ENCODE peak calls at places on chromosomes 12 and 14, in nine cellular contexts. N, O, M, H, D, A, J, C and Q are unnamed samples. For H3K9me3, the result is how much of the 10 kb centered on the place peaks cover.

GRCh38 chr14:88882236-88882635 is 57.8 kb downstream of the TTC8 start:
- DNase-seq in N (no peak), O (no peak), M (no peak), H (no peak), D (no peak), A (no peak), J (no peak), C (no peak), Q (no peak)

GRCh38 chr12:109944975-109945374 is 44.9 kb downstream of the TCHP start:
- DNase-seq in N (peak), O (no peak), M (no peak), H (no peak), D (no peak), A (no peak), J (no peak), C (peak), Q (peak)

GRCh38 chr12:116835484-116835883 is 45.8 kb downstream of the HRK start:
- DNase-seq in N (no peak), O (no peak), M (no peak), H (no peak), D (no peak), A (no peak), J (no peak), C (peak), Q (no peak)

GRCh38 chr14:87847216-87847615 is 145.8 kb downstream of the GALC start:
- DNase-seq in N (no peak), O (no peak), M (no peak), H (no peak), D (no peak), A (no peak), J (no peak), C (no peak), Q (no peak)

GRCh38 chr12:19053218-19053617 is 76.3 kb upstream of the PLEKHA5 start:
- DNase-seq in N (no peak), O (no peak), M (no peak), H (no peak), D (no peak), A (no peak), J (no peak), C (no peak), Q (no peak)

GRCh38 chr12:54603173-54603814 is 14.8 kb upstream of the PPP1R1A start:
- DNase-seq in N (peak), O (peak), M (peak), H (peak), D (no peak), A (peak), J (peak), C (peak), Q (peak)

GRCh38 chr14:100899841-100900771 is 3.4 kb downstream of the RTL1 start:
- DNase-seq in N (peak), O (no peak), M (no peak), H (no peak), D (no peak), A (no peak), J (peak), C (peak), Q (peak)

GRCh38 chr12:100279612-100280244 is 12.8 kb downstream of the SCYL2 start:
- DNase-seq in N (no peak), O (no peak), M (no peak), H (no peak), D (no peak), A (no peak), J (no peak), C (no peak), Q (no peak)

GRCh38 chr14:49769171-49769570 is 1.2 kb downstream of the KLHDC2 start:
- DNase-seq in N (no peak), O (no peak), M (no peak), H (no peak), D (no peak), A (no peak), J (no peak), C (no peak), Q (no peak)

GRCh38 chr12:22284871-22285270 is 49.6 kb downstream of the ST8SIA1 start:
- DNase-seq in N (no peak), O (no peak), M (no peak), H (no peak), D (no peak), A (no peak), J (no peak), C (no peak), Q (no peak)

GRCh38 chr14:41873379-41874034 is 266.8 kb downstream of the LRFN5 start:
- DNase-seq in N (no peak), O (no peak), M (no peak), H (no peak), D (no peak), A (no peak), J (no peak), C (no peak), Q (peak)

GRCh38 chr12:93223440-93224426 is 154.0 kb upstream of the NUDT4 start:
- DNase-seq in N (no peak), O (no peak), M (no peak), H (no peak), D (no peak), A (no peak), J (peak), C (no peak), Q (peak)

GRCh38 chr12:38921025-38921677 is 15.8 kb upstream of the CPNE8 start:
- DNase-seq in N (peak), O (peak), M (no peak), H (no peak), D (no peak), A (no peak), J (peak), C (peak), Q (peak)

GRCh38 chr14:78403278-78403815 is 233.2 kb downstream of the NRXN3 start:
- DNase-seq in N (no peak), O (no peak), M (no peak), H (no peak), D (no peak), A (no peak), J (no peak), C (peak), Q (peak)

GRCh38 chr12:131114942-131115584 is 161.4 kb downstream of the ADGRD1 start:
- DNase-seq in N (no peak), O (no peak), M (no peak), H (peak), D (no peak), A (no peak), J (no peak), C (no peak), Q (no peak)

GRCh38 chr14:100755649-100756048 is 29.0 kb downstream of the DLK1 start:
- DNase-seq in N (no peak), O (no peak), M (no peak), H (no peak), D (no peak), A (no peak), J (no peak), C (no peak), Q (no peak)

GRCh38 chr12:10339441-10339840 is 31.8 kb downstream of the KLRD1 start:
- DNase-seq in N (no peak), O (no peak), M (no peak), H (no peak), D (no peak), A (no peak), J (no peak), C (no peak), Q (peak)

GRCh38 chr12:54251667-54252284 is 28.1 kb downstream of the CBX5 start:
- DNase-seq in N (no peak), O (no peak), M (no peak), H (no peak), D (no peak), A (no peak), J (no peak), C (no peak), Q (peak)

GRCh38 chr14:42490536-42490935 is 883.9 kb downstream of the LRFN5 start:
- DNase-seq in N (no peak), O (no peak), M (no peak), H (no peak), D (no peak), A (no peak), J (no peak), C (no peak), Q (no peak)

GRCh38 chr12:76244298-76244697 is 103.9 kb downstream of the BBS10 start:
- DNase-seq in N (no peak), O (no peak), M (no peak), H (no peak), D (no peak), A (no peak), J (no peak), C (no peak), Q (no peak)

GRCh38 chr14:98580131-98580678 is 691.8 kb downstream of the BCL11B start:
- DNase-seq in N (no peak), O (no peak), M (no peak), H (no peak), D (no peak), A (no peak), J (no peak), C (peak), Q (no peak)

GRCh38 chr12:63764481-63764880 is 15.2 kb upstream of the RXYLT1 start:
- DNase-seq in N (no peak), O (peak), M (no peak), H (no peak), D (no peak), A (no peak), J (no peak), C (no peak), Q (no peak)

GRCh38 chr12:119540476-119540875 is 53.1 kb upstream of the TMEM233 start:
- DNase-seq in N (no peak), O (no peak), M (no peak), H (no peak), D (no peak), A (no peak), J (no peak), C (no peak), Q (no peak)

GRCh38 chr14:75119056-75119455 is 7.8 kb downstream of the NEK9 start:
- DNase-seq in N (no peak), O (no peak), M (no peak), H (no peak), D (no peak), A (no peak), J (no peak), C (no peak), Q (peak)

GRCh38 chr12:127005406-127005805 is 1261.6 kb upstream of the TMEM132C start:
- DNase-seq in N (no peak), O (no peak), M (no peak), H (no peak), D (no peak), A (no peak), J (no peak), C (no peak), Q (no peak)

GRCh38 chr12:57296291-57296690 is 45.3 kb upstream of the STAC3 start:
- DNase-seq in N (no peak), O (no peak), M (no peak), H (no peak), D (no peak), A (no peak), J (no peak), C (no peak), Q (no peak)

GRCh38 chr12:107903377-107904061 is 129.0 kb downstream of the ASCL4 start:
- DNase-seq in N (peak), O (peak), M (no peak), H (peak), D (peak), A (peak), J (peak), C (peak), Q (peak)

GRCh38 chr14:29243355-29243754 is 476.8 kb downstream of the FOXG1 start:
- DNase-seq in N (no peak), O (no peak), M (no peak), H (no peak), D (no peak), A (no peak), J (no peak), C (no peak), Q (peak)

GRCh38 chr14:67623114-67623513 is 3.4 kb downstream of the ARG2 start:
- DNase-seq in N (no peak), O (no peak), M (no peak), H (no peak), D (no peak), A (no peak), J (no peak), C (no peak), Q (no peak)

GRCh38 chr12:51678086-51678724 is 87.2 kb downstream of the SCN8A start:
- DNase-seq in N (no peak), O (peak), M (no peak), H (no peak), D (no peak), A (no peak), J (peak), C (peak), Q (peak)

GRCh38 chr14:68084256-68084655 is 264.7 kb downstream of the RAD51B start:
- DNase-seq in N (no peak), O (no peak), M (no peak), H (no peak), D (no peak), A (no peak), J (no peak), C (no peak), Q (peak)

GRCh38 chr12:88896958-88897357 is 316.7 kb upstream of the KITLG start:
- DNase-seq in N (no peak), O (no peak), M (no peak), H (no peak), D (no peak), A (no peak), J (no peak), C (no peak), Q (no peak)

DNA sequence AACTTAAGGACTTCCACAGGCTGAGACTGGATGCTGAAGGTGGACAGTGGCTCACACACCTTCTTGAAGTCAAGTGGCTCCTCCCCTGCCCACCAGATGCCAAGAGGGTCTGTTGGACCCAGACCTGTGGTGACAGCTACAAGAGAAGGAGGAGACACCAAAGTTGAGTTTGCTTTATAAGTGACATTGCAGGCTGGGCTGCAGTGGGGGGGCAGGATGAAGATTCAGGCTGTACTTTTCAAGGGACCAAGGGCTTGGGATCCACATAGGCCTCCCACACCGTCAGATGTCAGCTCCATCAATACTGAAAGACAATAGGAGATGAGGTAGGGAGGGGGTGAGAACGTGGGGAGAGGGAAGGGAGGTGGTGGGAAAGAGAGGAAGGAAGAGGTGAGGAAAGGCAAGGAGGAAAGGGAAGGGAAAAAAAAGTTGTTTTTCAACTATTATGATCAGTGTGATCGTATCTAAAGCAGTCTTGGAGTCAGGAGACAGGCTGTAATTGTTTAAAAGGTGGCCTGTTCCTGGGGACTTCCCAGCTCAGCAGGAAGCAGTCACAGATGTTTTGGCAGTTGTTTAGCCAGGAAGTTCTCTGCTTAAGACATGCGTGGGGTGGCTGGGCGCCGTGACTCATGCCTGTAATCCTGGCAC is 84.1 kb upstream of the RESF1 start:
- DNase-seq in N (peak), O (peak), M (peak), H (peak), D (peak), A (peak), J (peak), C (peak), Q (no peak)
- H3K9me3 ChIP-seq in N (under half), O (under half), M (under half), H (under half), D (under half), A (under half), J (under half), C (under half), Q (under half)

GRCh38 chr14:103694572-103695026 is 20.7 kb downstream of the XRCC3 start:
- DNase-seq in N (no peak), O (no peak), M (no peak), H (no peak), D (no peak), A (no peak), J (no peak), C (peak), Q (no peak)
- H3K27ac ChIP-seq in N (no peak), O (no peak), M (no peak), H (peak), D (no peak), A (no peak), J (no peak), C (peak), Q (no peak)

GRCh38 chr14:76153919-76154318 is 2.2 kb downstream of the GPATCH2L start:
- DNase-seq in N (no peak), O (no peak), M (no peak), H (no peak), D (no peak), A (no peak), J (no peak), C (no peak), Q (no peak)
- H3K4me3 ChIP-seq in N (no peak), O (no peak), M (no peak), H (peak), D (no peak), A (no peak), J (no peak), C (peak), Q (no peak)

DNA sequence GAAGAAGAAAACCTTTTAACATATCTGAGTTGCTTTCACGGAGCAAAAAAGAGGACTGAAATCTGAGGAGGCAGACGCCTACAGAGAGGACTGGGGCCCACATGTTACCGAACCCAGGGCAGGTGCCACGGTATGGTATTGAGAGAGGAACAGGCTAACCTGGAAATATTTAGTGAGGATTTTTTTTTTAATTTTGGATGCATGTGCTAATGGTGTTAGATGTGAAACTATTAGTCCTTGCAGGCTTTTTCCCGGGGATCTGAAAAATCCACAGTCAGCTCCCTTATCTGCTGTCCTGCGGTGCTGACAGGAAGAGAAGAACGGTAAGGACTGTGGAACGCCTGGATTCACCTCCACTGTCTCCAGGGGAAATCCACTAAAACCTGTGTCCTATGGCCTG is 819.7 kb downstream of the TMEM121 start:
- DNase-seq in N (no peak), O (no peak), M (no peak), H (no peak), D (no peak), A (no peak), J (no peak), C (no peak), Q (no peak)
- H3K9me3 ChIP-seq in N (under half), O (under half), M (under half), H (under half), D (under half), A (under half), J (under half), C (under half), Q (under half)

DNA sequence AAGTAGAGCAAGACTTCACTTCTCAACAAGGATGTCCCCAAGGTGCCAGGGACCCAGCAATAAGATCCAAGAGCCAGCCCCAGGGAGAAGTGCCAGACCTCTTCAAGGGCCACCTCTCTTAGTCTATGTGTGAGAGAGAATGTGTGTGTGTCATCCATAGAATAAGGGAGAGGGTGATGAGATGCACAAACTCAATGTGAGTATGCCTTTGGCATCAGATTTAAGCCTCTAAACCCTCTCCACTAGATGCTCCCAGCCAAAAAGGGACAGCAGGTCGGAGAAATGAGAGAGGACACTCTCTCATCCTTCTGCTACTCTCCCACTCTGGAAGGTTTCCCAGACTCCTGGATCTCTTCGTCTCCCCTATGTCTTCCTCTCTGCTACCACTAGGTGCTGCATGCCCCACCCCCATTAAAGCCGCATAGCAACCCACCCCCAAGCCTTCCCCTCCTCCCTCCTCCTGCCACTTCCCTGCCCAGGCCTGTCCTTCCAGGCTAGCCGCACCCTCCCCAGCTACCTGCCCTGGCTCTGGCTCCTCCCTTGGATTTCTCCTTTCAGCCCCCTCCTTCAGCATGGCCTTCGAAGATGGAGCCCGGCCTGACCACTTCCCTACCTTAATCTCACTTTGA is 7.6 kb downstream of the RARG start:
- DNase-seq in N (no peak), O (no peak), M (no peak), H (no peak), D (no peak), A (no peak), J (no peak), C (peak), Q (no peak)
- H3K27ac ChIP-seq in N (peak), O (no peak), M (no peak), H (no peak), D (peak), A (peak), J (peak), C (no peak), Q (no peak)

GRCh38 chr12:65556676-65557424 is 267.4 kb upstream of the HMGA2 start:
- DNase-seq in N (peak), O (peak), M (peak), H (peak), D (peak), A (peak), J (peak), C (peak), Q (peak)
- H3K4me3 ChIP-seq in N (no peak), O (no peak), M (no peak), H (no peak), D (no peak), A (no peak), J (no peak), C (no peak), Q (no peak)

GRCh38 chr14:105797546-105797945 is 271.2 kb downstream of the TMEM121 start:
- DNase-seq in N (no peak), O (no peak), M (no peak), H (no peak), D (no peak), A (no peak), J (no peak), C (no peak), Q (no peak)

GRCh38 chr14:105793836-105794235 is 267.5 kb downstream of the TMEM121 start:
- DNase-seq in N (no peak), O (no peak), M (no peak), H (no peak), D (no peak), A (no peak), J (no peak), C (no peak), Q (no peak)
- H3K9me3 ChIP-seq in N (under half), O (under half), M (under half), H (under half), D (under half), A (under half), J (under half), C (half or more), Q (under half)